ENCODE peak calls at places on chromosomes 3 and 15, in eight cellular contexts. One of them, this sample, is unnamed.

GRCh38 chr3:52428151-52429005 is 16.5 kb downstream of the SEMA3G start:
- DNase-seq in NT2/D1: peak
- DNase-seq in naive thymus-derived CD4-positive, alpha-beta T cell: peak
- DNase-seq in mucosa of descending colon: no peak
- DNase-seq in adrenal gland: peak
- DNase-seq in CD8-positive, alpha-beta memory T cell: peak
- DNase-seq in cardiac fibroblast: peak
- DNase-seq in epithelial cell of esophagus: peak
- DNase-seq in this sample: peak

GRCh38 chr3:194197396-194197960 is 61.5 kb downstream of the HES1 start:
- DNase-seq in NT2/D1: no peak
- DNase-seq in naive thymus-derived CD4-positive, alpha-beta T cell: no peak
- DNase-seq in mucosa of descending colon: no peak
- DNase-seq in adrenal gland: no peak
- DNase-seq in CD8-positive, alpha-beta memory T cell: no peak
- DNase-seq in cardiac fibroblast: no peak
- DNase-seq in epithelial cell of esophagus: no peak
- DNase-seq in this sample: no peak

GRCh38 chr3:5565026-5565425 is 377.5 kb downstream of the EDEM1 start:
- DNase-seq in NT2/D1: no peak
- DNase-seq in naive thymus-derived CD4-positive, alpha-beta T cell: no peak
- DNase-seq in mucosa of descending colon: no peak
- DNase-seq in adrenal gland: no peak
- DNase-seq in CD8-positive, alpha-beta memory T cell: no peak
- DNase-seq in cardiac fibroblast: no peak
- DNase-seq in epithelial cell of esophagus: no peak
- DNase-seq in this sample: no peak

GRCh38 chr3:119681279-119681678 is 4.1 kb upstream of the COX17 start:
- DNase-seq in NT2/D1: peak
- DNase-seq in naive thymus-derived CD4-positive, alpha-beta T cell: peak
- DNase-seq in mucosa of descending colon: no peak
- DNase-seq in adrenal gland: no peak
- DNase-seq in CD8-positive, alpha-beta memory T cell: no peak
- DNase-seq in cardiac fibroblast: peak
- DNase-seq in epithelial cell of esophagus: peak
- DNase-seq in this sample: peak

GRCh38 chr15:89958107-89958805 is 42.9 kb upstream of the ZNF710 start:
- DNase-seq in NT2/D1: no peak
- DNase-seq in naive thymus-derived CD4-positive, alpha-beta T cell: no peak
- DNase-seq in mucosa of descending colon: peak
- DNase-seq in adrenal gland: no peak
- DNase-seq in CD8-positive, alpha-beta memory T cell: no peak
- DNase-seq in cardiac fibroblast: no peak
- DNase-seq in epithelial cell of esophagus: peak
- DNase-seq in this sample: no peak

GRCh38 chr15:101459579-101460300 is 29.8 kb downstream of the PCSK6 start:
- DNase-seq in NT2/D1: no peak
- DNase-seq in naive thymus-derived CD4-positive, alpha-beta T cell: no peak
- DNase-seq in mucosa of descending colon: no peak
- DNase-seq in adrenal gland: no peak
- DNase-seq in CD8-positive, alpha-beta memory T cell: no peak
- DNase-seq in cardiac fibroblast: no peak
- DNase-seq in epithelial cell of esophagus: no peak
- DNase-seq in this sample: no peak

GRCh38 chr3:632571-633170 is 436.1 kb downstream of the CHL1 start:
- DNase-seq in NT2/D1: peak
- DNase-seq in naive thymus-derived CD4-positive, alpha-beta T cell: peak
- DNase-seq in mucosa of descending colon: no peak
- DNase-seq in adrenal gland: peak
- DNase-seq in CD8-positive, alpha-beta memory T cell: no peak
- DNase-seq in cardiac fibroblast: peak
- DNase-seq in epithelial cell of esophagus: peak
- DNase-seq in this sample: peak

GRCh38 chr3:47666118-47666517 is 87.5 kb upstream of the CSPG5 start:
- DNase-seq in NT2/D1: no peak
- DNase-seq in naive thymus-derived CD4-positive, alpha-beta T cell: no peak
- DNase-seq in mucosa of descending colon: no peak
- DNase-seq in adrenal gland: no peak
- DNase-seq in CD8-positive, alpha-beta memory T cell: no peak
- DNase-seq in cardiac fibroblast: no peak
- DNase-seq in epithelial cell of esophagus: no peak
- DNase-seq in this sample: no peak

GRCh38 chr15:78620839-78621421 is at the start of gene CHRNA3:
- DNase-seq in NT2/D1: no peak
- DNase-seq in naive thymus-derived CD4-positive, alpha-beta T cell: no peak
- DNase-seq in mucosa of descending colon: no peak
- DNase-seq in adrenal gland: no peak
- DNase-seq in CD8-positive, alpha-beta memory T cell: no peak
- DNase-seq in cardiac fibroblast: no peak
- DNase-seq in epithelial cell of esophagus: no peak
- DNase-seq in this sample: no peak

GRCh38 chr3:183265713-183266417 is 12.8 kb downstream of the B3GNT5 start:
- DNase-seq in NT2/D1: no peak
- DNase-seq in naive thymus-derived CD4-positive, alpha-beta T cell: no peak
- DNase-seq in mucosa of descending colon: peak
- DNase-seq in adrenal gland: no peak
- DNase-seq in CD8-positive, alpha-beta memory T cell: no peak
- DNase-seq in cardiac fibroblast: peak
- DNase-seq in epithelial cell of esophagus: peak
- DNase-seq in this sample: no peak

GRCh38 chr3:14434105-14434504 is 31.7 kb downstream of the SLC6A6 start:
- DNase-seq in NT2/D1: no peak
- DNase-seq in naive thymus-derived CD4-positive, alpha-beta T cell: no peak
- DNase-seq in mucosa of descending colon: peak
- DNase-seq in adrenal gland: peak
- DNase-seq in CD8-positive, alpha-beta memory T cell: no peak
- DNase-seq in cardiac fibroblast: peak
- DNase-seq in epithelial cell of esophagus: peak
- DNase-seq in this sample: no peak

GRCh38 chr3:10602769-10603768 is 97.7 kb upstream of the ATP2B2 start:
- DNase-seq in NT2/D1: no peak
- DNase-seq in naive thymus-derived CD4-positive, alpha-beta T cell: peak
- DNase-seq in mucosa of descending colon: no peak
- DNase-seq in adrenal gland: no peak
- DNase-seq in CD8-positive, alpha-beta memory T cell: peak
- DNase-seq in cardiac fibroblast: no peak
- DNase-seq in epithelial cell of esophagus: no peak
- DNase-seq in this sample: peak

GRCh38 chr3:52227766-52228165 is 2.3 kb upstream of the TLR9 start:
- DNase-seq in NT2/D1: no peak
- DNase-seq in naive thymus-derived CD4-positive, alpha-beta T cell: no peak
- DNase-seq in mucosa of descending colon: no peak
- DNase-seq in adrenal gland: no peak
- DNase-seq in CD8-positive, alpha-beta memory T cell: no peak
- DNase-seq in cardiac fibroblast: no peak
- DNase-seq in epithelial cell of esophagus: no peak
- DNase-seq in this sample: no peak

GRCh38 chr3:136858381-136858780 is 3.6 kb upstream of the NCK1 start:
- DNase-seq in NT2/D1: no peak
- DNase-seq in naive thymus-derived CD4-positive, alpha-beta T cell: no peak
- DNase-seq in mucosa of descending colon: no peak
- DNase-seq in adrenal gland: no peak
- DNase-seq in CD8-positive, alpha-beta memory T cell: no peak
- DNase-seq in cardiac fibroblast: no peak
- DNase-seq in epithelial cell of esophagus: no peak
- DNase-seq in this sample: no peak

GRCh38 chr3:193814166-193814565 is 221.2 kb downstream of the OPA1 start:
- DNase-seq in NT2/D1: no peak
- DNase-seq in naive thymus-derived CD4-positive, alpha-beta T cell: no peak
- DNase-seq in mucosa of descending colon: no peak
- DNase-seq in adrenal gland: no peak
- DNase-seq in CD8-positive, alpha-beta memory T cell: no peak
- DNase-seq in cardiac fibroblast: no peak
- DNase-seq in epithelial cell of esophagus: no peak
- DNase-seq in this sample: no peak

GRCh38 chr15:57377478-57377847 is 1.2 kb downstream of the CGNL1 start:
- DNase-seq in NT2/D1: no peak
- DNase-seq in naive thymus-derived CD4-positive, alpha-beta T cell: no peak
- DNase-seq in mucosa of descending colon: no peak
- DNase-seq in adrenal gland: no peak
- DNase-seq in CD8-positive, alpha-beta memory T cell: no peak
- DNase-seq in cardiac fibroblast: no peak
- DNase-seq in epithelial cell of esophagus: peak
- DNase-seq in this sample: no peak

GRCh38 chr3:32147935-32148334 is 41.5 kb downstream of the GPD1L start:
- DNase-seq in NT2/D1: no peak
- DNase-seq in naive thymus-derived CD4-positive, alpha-beta T cell: no peak
- DNase-seq in mucosa of descending colon: no peak
- DNase-seq in adrenal gland: no peak
- DNase-seq in CD8-positive, alpha-beta memory T cell: no peak
- DNase-seq in cardiac fibroblast: no peak
- DNase-seq in epithelial cell of esophagus: no peak
- DNase-seq in this sample: no peak

GRCh38 chr15:51227967-51228783 is 110.2 kb downstream of the CYP19A1 start:
- DNase-seq in NT2/D1: peak
- DNase-seq in naive thymus-derived CD4-positive, alpha-beta T cell: no peak
- DNase-seq in mucosa of descending colon: no peak
- DNase-seq in adrenal gland: peak
- DNase-seq in CD8-positive, alpha-beta memory T cell: no peak
- DNase-seq in cardiac fibroblast: peak
- DNase-seq in epithelial cell of esophagus: peak
- DNase-seq in this sample: peak

GRCh38 chr3:109331692-109332091 is 5.7 kb downstream of the DPPA4 start:
- DNase-seq in NT2/D1: no peak
- DNase-seq in naive thymus-derived CD4-positive, alpha-beta T cell: no peak
- DNase-seq in mucosa of descending colon: no peak
- DNase-seq in adrenal gland: no peak
- DNase-seq in CD8-positive, alpha-beta memory T cell: no peak
- DNase-seq in cardiac fibroblast: no peak
- DNase-seq in epithelial cell of esophagus: no peak
- DNase-seq in this sample: no peak

DNA sequence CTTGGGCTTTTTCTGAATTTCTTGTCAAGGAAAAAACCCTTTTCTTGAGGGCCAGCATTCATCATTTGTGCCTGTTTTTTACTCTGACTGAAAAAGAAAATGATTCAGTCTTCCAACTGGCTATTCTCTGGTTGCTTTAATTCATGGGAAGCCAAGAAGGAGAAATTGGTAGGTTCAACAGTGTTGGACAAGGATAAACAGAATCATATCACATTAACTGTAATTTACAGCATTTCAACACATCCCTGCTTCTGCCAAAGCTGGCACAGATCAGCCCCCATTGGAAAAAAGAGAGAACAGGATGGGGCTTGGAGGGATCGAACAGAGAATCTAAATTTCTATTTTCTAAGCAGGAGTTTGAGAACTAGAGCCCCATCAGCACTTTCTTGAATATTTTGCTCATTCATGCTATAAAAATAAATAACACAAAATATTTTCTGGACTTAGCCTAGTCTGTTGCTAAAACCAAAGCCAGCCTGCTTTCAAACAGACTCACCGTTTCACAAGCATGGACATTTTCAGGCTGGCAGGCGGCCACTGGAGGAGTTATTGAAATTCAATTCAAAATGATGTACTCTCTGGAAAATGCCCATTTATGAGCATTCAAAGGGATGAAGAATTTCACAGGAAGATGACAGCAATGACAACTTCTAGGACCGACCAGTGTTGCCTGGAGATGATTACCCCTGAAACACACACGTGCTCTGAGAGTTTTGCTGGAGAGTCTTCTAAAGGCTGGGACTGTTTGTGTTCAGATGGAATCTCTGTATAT is 181.2 kb downstream of the WNT5A start:
- DNase-seq in NT2/D1: no peak
- DNase-seq in naive thymus-derived CD4-positive, alpha-beta T cell: no peak
- DNase-seq in mucosa of descending colon: no peak
- DNase-seq in adrenal gland: no peak
- DNase-seq in CD8-positive, alpha-beta memory T cell: no peak
- DNase-seq in cardiac fibroblast: no peak
- DNase-seq in epithelial cell of esophagus: no peak
- DNase-seq in this sample: no peak
- H3K4me3 ChIP-seq in NT2/D1: no peak
- H3K4me3 ChIP-seq in naive thymus-derived CD4-positive, alpha-beta T cell: no peak
- H3K4me3 ChIP-seq in mucosa of descending colon: no peak
- H3K4me3 ChIP-seq in adrenal gland: no peak
- H3K4me3 ChIP-seq in CD8-positive, alpha-beta memory T cell: no peak
- H3K4me3 ChIP-seq in cardiac fibroblast: no peak
- H3K4me3 ChIP-seq in epithelial cell of esophagus: no peak
- H3K4me3 ChIP-seq in this sample: no peak

DNA sequence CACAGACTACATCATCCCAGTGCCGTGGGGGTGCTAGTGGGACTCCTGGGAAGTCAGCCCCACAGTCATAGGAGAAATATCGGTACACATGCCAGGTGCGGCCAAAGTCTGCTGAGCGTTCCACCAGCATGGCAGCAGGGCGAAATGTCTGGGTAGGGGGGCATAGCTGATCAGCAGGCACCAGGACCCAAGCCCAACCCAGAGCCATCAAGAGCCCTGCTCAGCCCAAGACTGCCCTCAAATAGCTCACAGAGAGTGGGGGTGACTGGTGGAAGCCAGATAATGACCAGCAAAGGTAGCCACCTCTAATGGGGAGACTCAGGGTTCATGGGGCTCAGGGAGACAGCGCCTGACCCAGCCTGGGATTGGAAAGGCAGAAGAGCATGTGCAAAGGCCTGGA is 1.3 kb downstream of the LAMB2 start:
- DNase-seq in NT2/D1: no peak
- DNase-seq in naive thymus-derived CD4-positive, alpha-beta T cell: no peak
- DNase-seq in mucosa of descending colon: no peak
- DNase-seq in adrenal gland: no peak
- DNase-seq in CD8-positive, alpha-beta memory T cell: no peak
- DNase-seq in cardiac fibroblast: no peak
- DNase-seq in epithelial cell of esophagus: no peak
- DNase-seq in this sample: no peak
- H3K4me3 ChIP-seq in NT2/D1: no peak
- H3K4me3 ChIP-seq in naive thymus-derived CD4-positive, alpha-beta T cell: no peak
- H3K4me3 ChIP-seq in mucosa of descending colon: no peak
- H3K4me3 ChIP-seq in adrenal gland: no peak
- H3K4me3 ChIP-seq in CD8-positive, alpha-beta memory T cell: no peak
- H3K4me3 ChIP-seq in cardiac fibroblast: peak
- H3K4me3 ChIP-seq in epithelial cell of esophagus: peak
- H3K4me3 ChIP-seq in this sample: no peak

GRCh38 chr3:177361042-177361938 is 164.0 kb upstream of the TBL1XR1 start:
- DNase-seq in NT2/D1: no peak
- DNase-seq in naive thymus-derived CD4-positive, alpha-beta T cell: no peak
- DNase-seq in mucosa of descending colon: no peak
- DNase-seq in adrenal gland: peak
- DNase-seq in CD8-positive, alpha-beta memory T cell: no peak
- DNase-seq in cardiac fibroblast: no peak
- DNase-seq in epithelial cell of esophagus: no peak
- DNase-seq in this sample: no peak
- H3K4me3 ChIP-seq in NT2/D1: no peak
- H3K4me3 ChIP-seq in naive thymus-derived CD4-positive, alpha-beta T cell: peak
- H3K4me3 ChIP-seq in mucosa of descending colon: no peak
- H3K4me3 ChIP-seq in adrenal gland: no peak
- H3K4me3 ChIP-seq in CD8-positive, alpha-beta memory T cell: peak
- H3K4me3 ChIP-seq in cardiac fibroblast: no peak
- H3K4me3 ChIP-seq in epithelial cell of esophagus: no peak
- H3K4me3 ChIP-seq in this sample: no peak

DNA sequence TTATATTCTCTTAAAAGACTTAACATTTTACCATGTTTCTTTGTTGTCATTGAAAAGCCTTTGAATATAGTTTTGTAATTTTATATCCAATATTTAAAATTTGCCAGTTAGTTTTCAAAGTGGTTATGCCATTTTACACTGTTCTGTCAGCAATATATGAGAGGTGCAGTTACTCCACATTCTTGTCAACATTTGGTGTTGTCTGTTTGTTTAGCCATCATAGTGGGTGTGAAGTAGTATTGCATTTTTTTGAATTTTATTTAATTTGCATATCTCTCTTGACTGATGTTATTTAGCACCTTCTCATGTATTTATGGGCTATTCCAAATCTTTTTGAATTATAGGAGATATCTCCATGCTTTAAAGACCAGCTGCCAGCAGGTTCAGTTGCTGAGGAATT is 40.4 kb downstream of the LRRC28 start:
- DNase-seq in NT2/D1: no peak
- DNase-seq in naive thymus-derived CD4-positive, alpha-beta T cell: no peak
- DNase-seq in mucosa of descending colon: no peak
- DNase-seq in adrenal gland: no peak
- DNase-seq in CD8-positive, alpha-beta memory T cell: no peak
- DNase-seq in cardiac fibroblast: no peak
- DNase-seq in epithelial cell of esophagus: no peak
- DNase-seq in this sample: no peak
- H3K4me3 ChIP-seq in NT2/D1: no peak
- H3K4me3 ChIP-seq in naive thymus-derived CD4-positive, alpha-beta T cell: no peak
- H3K4me3 ChIP-seq in mucosa of descending colon: no peak
- H3K4me3 ChIP-seq in adrenal gland: no peak
- H3K4me3 ChIP-seq in CD8-positive, alpha-beta memory T cell: no peak
- H3K4me3 ChIP-seq in cardiac fibroblast: no peak
- H3K4me3 ChIP-seq in epithelial cell of esophagus: no peak
- H3K4me3 ChIP-seq in this sample: no peak

This sample was measured in Jurkat, Clone E6-1.